ENCODE peak calls at places on chromosomes 2 and 18, in five cellular contexts. T is stomach, U is esophagus squamous epithelium, J is heart left ventricle, R is sigmoid colon. Y is an unnamed sample.

GRCh38 chr2:207474871-207475485 is 54.8 kb upstream of the CREB1 start:
- DNase-seq in T (no peak), U (no peak), J (peak; percentile 45), R (no peak), Y (no peak)

GRCh38 chr2:981258-981657 is 30.6 kb downstream of the SNTG2 start:
- DNase-seq in T (no peak), U (no peak), J (no peak), R (no peak), Y (no peak)

GRCh38 chr2:177165103-177165583 is 47.5 kb upstream of the HNRNPA3 start:
- DNase-seq in T (no peak), U (no peak), J (peak; percentile 51), R (peak; percentile 76), Y (no peak)

GRCh38 chr18:713135-713490 is 683 bp upstream of the ENOSF1 start:
- DNase-seq in T (no peak), U (no peak), J (no peak), R (no peak), Y (no peak)

GRCh38 chr2:242075683-242076082 is 206.2 kb downstream of the RTP5 start:
- DNase-seq in T (peak; percentile 63), U (no peak), J (no peak), R (no peak), Y (no peak)

GRCh38 chr2:3169106-3169870 is 208.3 kb downstream of the EIPR1 start:
- DNase-seq in T (no peak), U (no peak), J (no peak), R (peak; percentile 45), Y (no peak)

GRCh38 chr2:225399509-225399908 is at the start of gene NYAP2:
- DNase-seq in T (no peak), U (no peak), J (no peak), R (no peak), Y (no peak)

GRCh38 chr2:78408795-78409118 is 616.7 kb upstream of the REG3G start:
- DNase-seq in T (no peak), U (no peak), J (no peak), R (no peak), Y (no peak)

GRCh38 chr2:39379643-39380524 is 57.2 kb downstream of the MAP4K3 start:
- DNase-seq in T (no peak), U (no peak), J (peak; percentile 22), R (no peak), Y (peak; percentile 40)

GRCh38 chr2:239143858-239144712 is 256.7 kb downstream of the HDAC4 start:
- DNase-seq in T (no peak), U (no peak), J (no peak), R (no peak), Y (no peak)

GRCh38 chr2:241844066-241844728 is 14.5 kb downstream of the PDCD1 start:
- DNase-seq in T (peak; percentile 77), U (no peak), J (peak; percentile 86), R (peak; percentile 89), Y (peak; percentile 94)

GRCh38 chr2:67851946-67852345 is 210.9 kb downstream of the C1D start:
- DNase-seq in T (no peak), U (no peak), J (no peak), R (no peak), Y (no peak)

GRCh38 chr2:175176624-175177023 is 4.9 kb downstream of the ATP5MC3 start:
- DNase-seq in T (no peak), U (no peak), J (no peak), R (no peak), Y (no peak)

GRCh38 chr2:175183674-175184073 is 2.2 kb upstream of the ATP5MC3 start:
- DNase-seq in T (no peak), U (no peak), J (no peak), R (no peak), Y (no peak)

GRCh38 chr2:175181877-175182308 is 383 bp upstream of the ATP5MC3 start:
- DNase-seq in T (no peak), U (no peak), J (no peak), R (no peak), Y (no peak)

GRCh38 chr2:175181104-175181876 is at the start of gene ATP5MC3:
- DNase-seq in T (peak; percentile 96), U (peak; percentile 68), J (peak; percentile 93), R (peak; percentile 98), Y (peak; percentile 98)

DNA sequence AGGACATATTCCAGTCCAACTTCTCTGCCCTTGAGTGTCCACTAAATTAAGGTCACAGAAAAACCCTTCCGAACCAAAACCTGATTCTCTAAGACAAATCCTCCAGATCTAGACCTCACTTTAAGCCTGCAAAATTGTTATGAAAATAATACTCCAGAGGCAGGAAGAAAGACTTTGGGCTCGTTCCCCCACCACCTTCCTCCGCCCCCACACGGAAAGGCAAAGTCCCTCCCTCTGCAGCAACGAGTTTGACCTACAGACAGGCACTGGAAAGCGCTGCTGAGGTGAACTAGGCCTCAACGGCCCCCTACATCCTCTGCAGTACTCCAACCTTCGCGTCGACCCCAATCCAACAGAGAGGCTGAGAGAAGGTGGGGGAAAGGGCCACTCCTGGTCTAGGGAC is 808 bp downstream of the ATP5MC3 start:
- DNase-seq in T (peak; percentile 39), U (no peak), J (peak; percentile 65), R (peak; percentile 67), Y (no peak)
- TF ChIP-seq CTCF in T (no peak), U (no peak), J (no peak), R (no peak), Y (no peak)

DNA sequence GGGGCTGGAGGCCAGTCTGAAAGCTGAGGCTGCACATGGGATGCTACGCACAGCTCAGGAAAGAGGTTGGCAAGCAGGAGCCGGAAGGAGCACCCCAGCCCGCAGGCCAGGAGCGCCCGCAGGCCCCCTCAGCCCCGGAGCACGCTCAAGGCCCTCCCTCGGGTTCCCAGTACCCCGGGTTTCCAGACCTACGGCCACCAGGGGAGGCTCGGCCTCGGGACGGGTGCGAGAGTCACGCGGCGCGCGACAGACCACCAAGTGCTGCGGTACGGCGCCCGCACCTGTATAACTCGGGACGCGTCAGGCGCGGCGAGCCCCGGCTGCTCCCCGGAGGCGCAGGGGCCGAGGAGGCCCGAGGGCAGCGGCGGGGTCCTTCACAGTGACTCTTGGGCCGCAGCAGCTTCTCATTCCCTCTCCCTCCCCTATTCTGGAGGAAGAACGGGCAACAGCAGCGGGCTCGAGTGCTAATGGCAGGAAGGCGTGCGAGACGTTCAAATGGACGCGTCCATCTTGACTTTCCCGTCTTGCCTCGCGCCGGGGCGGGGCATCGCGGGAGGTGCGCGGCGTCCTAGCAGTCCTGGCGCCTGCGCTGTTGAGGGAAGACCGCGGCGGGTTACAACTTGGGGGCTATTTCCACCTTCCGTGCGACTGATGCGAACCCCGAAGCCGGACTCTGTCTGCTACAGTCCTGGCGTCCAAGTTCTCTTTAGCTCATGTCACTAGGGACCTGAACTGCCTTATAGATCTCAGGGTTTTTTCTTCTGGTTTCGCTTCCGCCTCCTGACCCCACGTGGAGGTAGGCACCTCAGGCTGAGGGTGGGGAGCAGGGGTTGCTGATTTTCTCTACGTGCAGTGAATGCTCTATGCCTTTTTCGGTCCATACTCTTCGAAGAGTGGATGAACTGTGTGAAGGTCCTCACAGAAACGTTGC is at the start of gene ANAPC1:
- DNase-seq in T (peak; percentile 83), U (peak; percentile 64), J (peak; percentile 81), R (peak; percentile 86), Y (peak; percentile 74)
- TF ChIP-seq POLR2A in T (no peak), U (peak; percentile 60), J (no peak), R (no peak), Y (no peak)

DNA sequence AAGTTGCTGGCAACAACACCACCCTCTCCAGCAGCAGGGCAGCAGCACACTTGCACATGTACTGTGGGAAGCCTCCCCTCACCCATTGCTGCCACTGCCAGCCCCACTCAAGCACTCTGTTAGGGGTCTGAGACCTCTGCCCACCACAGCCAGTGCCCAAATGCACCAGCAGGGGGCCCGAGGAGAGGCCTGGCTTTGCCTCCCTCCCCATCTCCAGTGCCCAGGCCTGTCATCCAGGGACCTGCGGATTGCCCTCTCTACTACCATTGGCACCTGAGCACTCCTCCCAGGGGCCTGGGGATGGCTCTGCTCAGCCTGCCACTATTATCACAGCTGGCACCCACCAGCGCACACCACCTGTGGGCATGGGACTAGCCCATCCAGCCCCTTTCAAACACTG is 175.7 kb downstream of the PMAIP1 start:
- DNase-seq in T (no peak), U (no peak), J (no peak), R (no peak), Y (no peak)
- TF ChIP-seq CTCF in T (no peak), U (no peak), J (no peak), R (no peak), Y (no peak)

GRCh38 chr2:236969075-236969474 is 116.6 kb upstream of the COPS8 start:
- DNase-seq in T (peak; percentile 19), U (no peak), J (no peak), R (no peak), Y (no peak)

GRCh38 chr2:236970656-236971010 is 115.1 kb upstream of the COPS8 start:
- DNase-seq in T (peak; percentile 3), U (no peak), J (no peak), R (no peak), Y (peak; percentile 39)

GRCh38 chr2:236967499-236967783 is 118.2 kb upstream of the COPS8 start:
- DNase-seq in T (no peak), U (no peak), J (no peak), R (no peak), Y (no peak)

GRCh38 chr2:236969767-236970655 is 115.7 kb upstream of the COPS8 start:
- DNase-seq in T (peak; percentile 25), U (no peak), J (no peak), R (no peak), Y (no peak)

GRCh38 chr2:236968101-236968886 is 117.4 kb upstream of the COPS8 start:
- DNase-seq in T (peak; percentile 22), U (no peak), J (no peak), R (no peak), Y (peak; percentile 84)
- TF ChIP-seq POLR2A in T (no peak), U (no peak), J (no peak), R (no peak), Y (no peak)

GRCh38 chr2:112216158-112216557 is 38.7 kb downstream of the ZC3H8 start:
- DNase-seq in T (no peak), U (no peak), J (no peak), R (no peak), Y (no peak)
- TF ChIP-seq CTCF in T (no peak), U (no peak), J (no peak), R (no peak), Y (no peak)

GRCh38 chr2:28333606-28334526 is 58.8 kb upstream of the FOSL2 start:
- DNase-seq in T (no peak), U (no peak), J (peak; percentile 63), R (peak; percentile 85), Y (no peak)
- TF ChIP-seq POLR2A in T (no peak), U (no peak), J (no peak), R (no peak), Y (no peak)

GRCh38 chr18:26804474-26804873 is 61.0 kb downstream of the AQP4 start:
- DNase-seq in T (peak; percentile 32), U (no peak), J (no peak), R (no peak), Y (no peak)
- TF ChIP-seq CTCF in T (peak; percentile 18), U (no peak), J (peak; percentile 29), R (no peak), Y (no peak)

GRCh38 chr2:29225814-29226213 is 110.6 kb downstream of the CLIP4 start:
- DNase-seq in T (no peak), U (no peak), J (no peak), R (peak; percentile 33), Y (no peak)

GRCh38 chr2:29226375-29226774 is 111.2 kb downstream of the CLIP4 start:
- DNase-seq in T (no peak), U (no peak), J (no peak), R (peak; percentile 9), Y (no peak)

GRCh38 chr2:29223257-29223656 is 108.0 kb downstream of the CLIP4 start:
- DNase-seq in T (no peak), U (no peak), J (no peak), R (peak; percentile 46), Y (peak; percentile 61)

GRCh38 chr2:29223851-29224692 is 108.9 kb downstream of the CLIP4 start:
- DNase-seq in T (no peak), U (no peak), J (peak; percentile 12), R (peak; percentile 80), Y (peak; percentile 76)

GRCh38 chr2:29224693-29225551 is 109.7 kb downstream of the CLIP4 start:
- DNase-seq in T (no peak), U (no peak), J (no peak), R (peak; percentile 63), Y (no peak)
- TF ChIP-seq POLR2A in T (no peak), U (no peak), J (no peak), R (no peak), Y (no peak)

Y was measured in lower leg skin.